ENCODE peak calls at places on chromosome 10, in six cellular contexts. One of them, this sample, is unnamed.

GRCh38 chr10:12010353-12010752 is 32.3 kb downstream of the UPF2 start:
- DNase-seq in activated T-cell treated with anti-CD3 and anti-CD28 coated beads for 1 hour: no peak
- DNase-seq in lung: no peak
- DNase-seq in AG08396: no peak
- DNase-seq in activated naive CD4-positive, alpha-beta T cell treated with anti-CD3 and anti-CD28 coated beads, Interleukin-2, amount 50 U/mL, for 16 hours: no peak
- DNase-seq in amniotic stem cell: no peak
- DNase-seq in this sample: no peak

GRCh38 chr10:122462533-122463465 is 1.4 kb downstream of the HTRA1 start:
- DNase-seq in activated naive CD4-positive, alpha-beta T cell treated with anti-CD3 and anti-CD28 coated beads, Interleukin-2, amount 50 U/mL, for 16 hours: no peak
- DNase-seq in lung: no peak
- DNase-seq in activated T-cell treated with anti-CD3 and anti-CD28 coated beads for 1 hour: no peak
- DNase-seq in amniotic stem cell: no peak
- DNase-seq in AG08396: peak
- DNase-seq in this sample: no peak

GRCh38 chr10:107548301-107548700 is 383.8 kb upstream of the SORCS1 start:
- DNase-seq in AG08396: no peak
- DNase-seq in amniotic stem cell: no peak
- DNase-seq in activated naive CD4-positive, alpha-beta T cell treated with anti-CD3 and anti-CD28 coated beads, Interleukin-2, amount 50 U/mL, for 16 hours: no peak
- DNase-seq in activated T-cell treated with anti-CD3 and anti-CD28 coated beads for 1 hour: no peak
- DNase-seq in lung: no peak
- DNase-seq in this sample: no peak

GRCh38 chr10:24363070-24363469 is 154.1 kb downstream of the KIAA1217 start:
- DNase-seq in activated naive CD4-positive, alpha-beta T cell treated with anti-CD3 and anti-CD28 coated beads, Interleukin-2, amount 50 U/mL, for 16 hours: no peak
- DNase-seq in amniotic stem cell: no peak
- DNase-seq in AG08396: no peak
- DNase-seq in activated T-cell treated with anti-CD3 and anti-CD28 coated beads for 1 hour: no peak
- DNase-seq in lung: no peak
- DNase-seq in this sample: no peak

GRCh38 chr10:14415676-14416307 is 85.1 kb upstream of the FRMD4A start:
- DNase-seq in amniotic stem cell: no peak
- DNase-seq in AG08396: no peak
- DNase-seq in lung: no peak
- DNase-seq in activated naive CD4-positive, alpha-beta T cell treated with anti-CD3 and anti-CD28 coated beads, Interleukin-2, amount 50 U/mL, for 16 hours: no peak
- DNase-seq in activated T-cell treated with anti-CD3 and anti-CD28 coated beads for 1 hour: no peak
- DNase-seq in this sample: no peak

GRCh38 chr10:79052311-79053080 is 16.3 kb upstream of the ZMIZ1 start:
- DNase-seq in amniotic stem cell: no peak
- DNase-seq in activated naive CD4-positive, alpha-beta T cell treated with anti-CD3 and anti-CD28 coated beads, Interleukin-2, amount 50 U/mL, for 16 hours: peak
- DNase-seq in activated T-cell treated with anti-CD3 and anti-CD28 coated beads for 1 hour: no peak
- DNase-seq in AG08396: no peak
- DNase-seq in lung: no peak
- DNase-seq in this sample: peak

GRCh38 chr10:132247943-132248342 is 59.8 kb downstream of the STK32C start:
- DNase-seq in AG08396: no peak
- DNase-seq in activated T-cell treated with anti-CD3 and anti-CD28 coated beads for 1 hour: no peak
- DNase-seq in lung: no peak
- DNase-seq in amniotic stem cell: no peak
- DNase-seq in activated naive CD4-positive, alpha-beta T cell treated with anti-CD3 and anti-CD28 coated beads, Interleukin-2, amount 50 U/mL, for 16 hours: no peak
- DNase-seq in this sample: no peak

GRCh38 chr10:88702848-88703597 is 3.0 kb upstream of the LIPK start:
- DNase-seq in lung: no peak
- DNase-seq in activated T-cell treated with anti-CD3 and anti-CD28 coated beads for 1 hour: no peak
- DNase-seq in amniotic stem cell: no peak
- DNase-seq in AG08396: no peak
- DNase-seq in activated naive CD4-positive, alpha-beta T cell treated with anti-CD3 and anti-CD28 coated beads, Interleukin-2, amount 50 U/mL, for 16 hours: no peak
- DNase-seq in this sample: no peak

GRCh38 chr10:101289541-101289940 is 60.3 kb upstream of the LBX1 start:
- DNase-seq in lung: peak
- DNase-seq in activated T-cell treated with anti-CD3 and anti-CD28 coated beads for 1 hour: no peak
- DNase-seq in AG08396: no peak
- DNase-seq in activated naive CD4-positive, alpha-beta T cell treated with anti-CD3 and anti-CD28 coated beads, Interleukin-2, amount 50 U/mL, for 16 hours: no peak
- DNase-seq in amniotic stem cell: no peak
- DNase-seq in this sample: no peak

GRCh38 chr10:117830832-117831231 is 215.9 kb downstream of the RAB11FIP2 start:
- DNase-seq in activated naive CD4-positive, alpha-beta T cell treated with anti-CD3 and anti-CD28 coated beads, Interleukin-2, amount 50 U/mL, for 16 hours: peak
- DNase-seq in AG08396: no peak
- DNase-seq in amniotic stem cell: no peak
- DNase-seq in lung: peak
- DNase-seq in activated T-cell treated with anti-CD3 and anti-CD28 coated beads for 1 hour: no peak
- DNase-seq in this sample: peak

GRCh38 chr10:22494007-22494406 is 148.7 kb downstream of the SPAG6 start:
- DNase-seq in activated naive CD4-positive, alpha-beta T cell treated with anti-CD3 and anti-CD28 coated beads, Interleukin-2, amount 50 U/mL, for 16 hours: no peak
- DNase-seq in AG08396: no peak
- DNase-seq in amniotic stem cell: no peak
- DNase-seq in lung: no peak
- DNase-seq in activated T-cell treated with anti-CD3 and anti-CD28 coated beads for 1 hour: no peak
- DNase-seq in this sample: no peak

GRCh38 chr10:44978213-44978569 is 418 bp downstream of the DEPP1 start:
- DNase-seq in activated T-cell treated with anti-CD3 and anti-CD28 coated beads for 1 hour: no peak
- DNase-seq in AG08396: no peak
- DNase-seq in amniotic stem cell: no peak
- DNase-seq in activated naive CD4-positive, alpha-beta T cell treated with anti-CD3 and anti-CD28 coated beads, Interleukin-2, amount 50 U/mL, for 16 hours: no peak
- DNase-seq in lung: no peak
- DNase-seq in this sample: no peak

GRCh38 chr10:118045842-118046490 is 775 bp downstream of the RAB11FIP2 start:
- DNase-seq in AG08396: peak
- DNase-seq in activated T-cell treated with anti-CD3 and anti-CD28 coated beads for 1 hour: peak
- DNase-seq in activated naive CD4-positive, alpha-beta T cell treated with anti-CD3 and anti-CD28 coated beads, Interleukin-2, amount 50 U/mL, for 16 hours: peak
- DNase-seq in amniotic stem cell: no peak
- DNase-seq in lung: peak
- DNase-seq in this sample: peak

GRCh38 chr10:5195727-5196374 is 786 bp upstream of the AKR1C4 start:
- DNase-seq in AG08396: no peak
- DNase-seq in amniotic stem cell: no peak
- DNase-seq in lung: no peak
- DNase-seq in activated T-cell treated with anti-CD3 and anti-CD28 coated beads for 1 hour: no peak
- DNase-seq in activated naive CD4-positive, alpha-beta T cell treated with anti-CD3 and anti-CD28 coated beads, Interleukin-2, amount 50 U/mL, for 16 hours: no peak
- DNase-seq in this sample: no peak

GRCh38 chr10:15254808-15255655 is 86.5 kb upstream of the NMT2 start:
- DNase-seq in activated naive CD4-positive, alpha-beta T cell treated with anti-CD3 and anti-CD28 coated beads, Interleukin-2, amount 50 U/mL, for 16 hours: peak
- DNase-seq in activated T-cell treated with anti-CD3 and anti-CD28 coated beads for 1 hour: no peak
- DNase-seq in amniotic stem cell: no peak
- DNase-seq in AG08396: no peak
- DNase-seq in lung: no peak
- DNase-seq in this sample: no peak

GRCh38 chr10:61343781-61344180 is 109.4 kb downstream of the TMEM26 start:
- DNase-seq in activated naive CD4-positive, alpha-beta T cell treated with anti-CD3 and anti-CD28 coated beads, Interleukin-2, amount 50 U/mL, for 16 hours: no peak
- DNase-seq in activated T-cell treated with anti-CD3 and anti-CD28 coated beads for 1 hour: no peak
- DNase-seq in amniotic stem cell: no peak
- DNase-seq in AG08396: no peak
- DNase-seq in lung: no peak
- DNase-seq in this sample: no peak

GRCh38 chr10:30447125-30447799 is 13.3 kb downstream of the MAP3K8 start:
- DNase-seq in lung: no peak
- DNase-seq in amniotic stem cell: no peak
- DNase-seq in AG08396: no peak
- DNase-seq in activated T-cell treated with anti-CD3 and anti-CD28 coated beads for 1 hour: no peak
- DNase-seq in activated naive CD4-positive, alpha-beta T cell treated with anti-CD3 and anti-CD28 coated beads, Interleukin-2, amount 50 U/mL, for 16 hours: no peak
- DNase-seq in this sample: no peak